ENCODE peak calls at places on chromosomes 6 and 20, in nine cellular contexts. One of them, this sample, is unnamed.

GRCh38 chr6:110357298-110357695 is 852 bp downstream of the METTL24 start:
- DNase-seq in amygdala: no peak
- DNase-seq in activated CD4-positive, alpha-beta T cell treated with anti-CD3 and anti-CD28 coated beads for 36 hours: no peak
- DNase-seq in RPMI8226: no peak
- DNase-seq in frontal cortex: no peak
- DNase-seq in AG04449: no peak
- DNase-seq in AG20443: peak; percentile 33
- DNase-seq in endothelial cell: no peak
- DNase-seq in A549: no peak
- DNase-seq in this sample: no peak

GRCh38 chr6:53411451-53411850 is 62.7 kb upstream of the ELOVL5 start:
- DNase-seq in amygdala: no peak
- DNase-seq in activated CD4-positive, alpha-beta T cell treated with anti-CD3 and anti-CD28 coated beads for 36 hours: no peak
- DNase-seq in RPMI8226: no peak
- DNase-seq in frontal cortex: no peak
- DNase-seq in AG04449: no peak
- DNase-seq in AG20443: no peak
- DNase-seq in endothelial cell: no peak
- DNase-seq in A549: no peak
- DNase-seq in this sample: no peak

GRCh38 chr6:108846628-108847027 is 1.6 kb upstream of the ARMC2 start:
- DNase-seq in amygdala: no peak
- DNase-seq in activated CD4-positive, alpha-beta T cell treated with anti-CD3 and anti-CD28 coated beads for 36 hours: peak; percentile 43
- DNase-seq in RPMI8226: no peak
- DNase-seq in frontal cortex: no peak
- DNase-seq in AG04449: no peak
- DNase-seq in AG20443: no peak
- DNase-seq in endothelial cell: no peak
- DNase-seq in A549: no peak
- DNase-seq in this sample: no peak

GRCh38 chr6:28809947-28810654 is 113.7 kb downstream of the TRIM27 start:
- DNase-seq in amygdala: no peak
- DNase-seq in activated CD4-positive, alpha-beta T cell treated with anti-CD3 and anti-CD28 coated beads for 36 hours: no peak
- DNase-seq in RPMI8226: no peak
- DNase-seq in frontal cortex: no peak
- DNase-seq in AG04449: no peak
- DNase-seq in AG20443: no peak
- DNase-seq in endothelial cell: no peak
- DNase-seq in A549: peak; percentile 57
- DNase-seq in this sample: no peak

GRCh38 chr6:40899684-40900155 is 139.3 kb downstream of the UNC5CL start:
- DNase-seq in amygdala: no peak
- DNase-seq in activated CD4-positive, alpha-beta T cell treated with anti-CD3 and anti-CD28 coated beads for 36 hours: no peak
- DNase-seq in RPMI8226: no peak
- DNase-seq in frontal cortex: no peak
- DNase-seq in AG04449: no peak
- DNase-seq in AG20443: no peak
- DNase-seq in endothelial cell: no peak
- DNase-seq in A549: no peak
- DNase-seq in this sample: no peak

GRCh38 chr6:63467247-63467954 is 104.9 kb upstream of the LOC128125822 start:
- DNase-seq in amygdala: no peak
- DNase-seq in activated CD4-positive, alpha-beta T cell treated with anti-CD3 and anti-CD28 coated beads for 36 hours: no peak
- DNase-seq in RPMI8226: no peak
- DNase-seq in frontal cortex: no peak
- DNase-seq in AG04449: no peak
- DNase-seq in AG20443: no peak
- DNase-seq in endothelial cell: no peak
- DNase-seq in A549: no peak
- DNase-seq in this sample: no peak

GRCh38 chr20:53904261-53904660 is 166.1 kb downstream of the BCAS1 start:
- DNase-seq in amygdala: no peak
- DNase-seq in activated CD4-positive, alpha-beta T cell treated with anti-CD3 and anti-CD28 coated beads for 36 hours: no peak
- DNase-seq in RPMI8226: no peak
- DNase-seq in frontal cortex: no peak
- DNase-seq in AG04449: no peak
- DNase-seq in AG20443: no peak
- DNase-seq in endothelial cell: no peak
- DNase-seq in A549: no peak
- DNase-seq in this sample: no peak

GRCh38 chr6:21149460-21149859 is 444.1 kb upstream of the SOX4 start:
- DNase-seq in amygdala: no peak
- DNase-seq in activated CD4-positive, alpha-beta T cell treated with anti-CD3 and anti-CD28 coated beads for 36 hours: no peak
- DNase-seq in RPMI8226: no peak
- DNase-seq in frontal cortex: no peak
- DNase-seq in AG04449: peak; percentile 45
- DNase-seq in AG20443: peak; percentile 47
- DNase-seq in endothelial cell: no peak
- DNase-seq in A549: no peak
- DNase-seq in this sample: no peak

GRCh38 chr6:34583861-34584604 is 27.9 kb upstream of the SPDEF start:
- DNase-seq in amygdala: no peak
- DNase-seq in activated CD4-positive, alpha-beta T cell treated with anti-CD3 and anti-CD28 coated beads for 36 hours: no peak
- DNase-seq in RPMI8226: no peak
- DNase-seq in frontal cortex: no peak
- DNase-seq in AG04449: no peak
- DNase-seq in AG20443: no peak
- DNase-seq in endothelial cell: no peak
- DNase-seq in A549: no peak
- DNase-seq in this sample: no peak

GRCh38 chr6:51495016-51495805 is 592.2 kb downstream of the PKHD1 start:
- DNase-seq in amygdala: peak; percentile 28
- DNase-seq in activated CD4-positive, alpha-beta T cell treated with anti-CD3 and anti-CD28 coated beads for 36 hours: no peak
- DNase-seq in RPMI8226: no peak
- DNase-seq in frontal cortex: peak; percentile 2
- DNase-seq in AG04449: no peak
- DNase-seq in AG20443: no peak
- DNase-seq in endothelial cell: no peak
- DNase-seq in A549: no peak
- DNase-seq in this sample: no peak

GRCh38 chr20:7585126-7585679 is 355.1 kb downstream of the HAO1 start:
- DNase-seq in amygdala: no peak
- DNase-seq in activated CD4-positive, alpha-beta T cell treated with anti-CD3 and anti-CD28 coated beads for 36 hours: no peak
- DNase-seq in RPMI8226: no peak
- DNase-seq in frontal cortex: no peak
- DNase-seq in AG04449: no peak
- DNase-seq in AG20443: no peak
- DNase-seq in endothelial cell: no peak
- DNase-seq in A549: no peak
- DNase-seq in this sample: no peak

GRCh38 chr6:90146914-90147668 is 149.6 kb downstream of the BACH2 start:
- DNase-seq in amygdala: no peak
- DNase-seq in activated CD4-positive, alpha-beta T cell treated with anti-CD3 and anti-CD28 coated beads for 36 hours: no peak
- DNase-seq in RPMI8226: no peak
- DNase-seq in frontal cortex: no peak
- DNase-seq in AG04449: no peak
- DNase-seq in AG20443: no peak
- DNase-seq in endothelial cell: no peak
- DNase-seq in A549: no peak
- DNase-seq in this sample: no peak

This sample was measured in suprapubic skin.